ENCODE peak calls at places on chromosome 5, in four cellular contexts. W is colonic mucosa, P is heart left ventricle, X is GM10248. G is an unnamed sample.

GRCh38 chr5:151551985-151552384 is 39.1 kb downstream of the FAT2 start:
- DNase-seq in W (no peak), P (no peak), X (no peak), G (no peak)

GRCh38 chr5:68285075-68285827 is 69.7 kb downstream of the PIK3R1 start:
- DNase-seq in W (no peak), P (no peak), X (peak), G (no peak)

GRCh38 chr5:148206620-148207019 is 3.8 kb downstream of the SPINK6 start:
- DNase-seq in W (no peak), P (no peak), X (no peak), G (no peak)

GRCh38 chr5:146732966-146733365 is 145.6 kb downstream of the PPP2R2B start:
- DNase-seq in W (no peak), P (no peak), X (no peak), G (no peak)

GRCh38 chr5:130243641-130244040 is 339.4 kb downstream of the CHSY3 start:
- DNase-seq in W (no peak), P (no peak), X (no peak), G (no peak)

GRCh38 chr5:122078116-122078865 is at the start of gene LOX:
- DNase-seq in W (peak), P (peak), X (peak), G (peak)

GRCh38 chr5:55509768-55510522 is 24.8 kb downstream of the PLPP1 start:
- DNase-seq in W (peak), P (no peak), X (no peak), G (no peak)

GRCh38 chr5:132905938-132906337 is 32.5 kb downstream of the LEAP2 start:
- DNase-seq in W (no peak), P (no peak), X (no peak), G (no peak)

GRCh38 chr5:75335486-75335885 is 1.5 kb upstream of the HMGCR start:
- DNase-seq in W (no peak), P (no peak), X (no peak), G (no peak)

GRCh38 chr5:33336911-33337620 is 103.7 kb upstream of the TARS1 start:
- DNase-seq in W (no peak), P (no peak), X (no peak), G (no peak)

GRCh38 chr5:122180863-122181519 is 51.6 kb downstream of the ZNF474 start:
- DNase-seq in W (no peak), P (no peak), X (no peak), G (no peak)

GRCh38 chr5:170484847-170485605 is 18.8 kb upstream of the KCNIP1 start:
- DNase-seq in W (no peak), P (no peak), X (no peak), G (no peak)

GRCh38 chr5:167743685-167744084 is 547.8 kb upstream of the WWC1 start:
- DNase-seq in W (no peak), P (no peak), X (no peak), G (no peak)

GRCh38 chr5:122077451-122078115 is 476 bp downstream of the LOX start:
- DNase-seq in W (no peak), P (peak), X (peak), G (no peak)

GRCh38 chr5:96214442-96215197 is 218.4 kb downstream of the PCSK1 start:
- DNase-seq in W (no peak), P (no peak), X (no peak), G (no peak)

GRCh38 chr5:9523090-9523813 is 22.6 kb downstream of the SEMA5A start:
- DNase-seq in W (no peak), P (no peak), X (no peak), G (no peak)

GRCh38 chr5:92942762-92943161 is 638.3 kb downstream of the NR2F1-AS1 start:
- DNase-seq in W (no peak), P (no peak), X (no peak), G (no peak)

GRCh38 chr5:139275536-139276297 is 17.8 kb upstream of the MATR3 start:
- DNase-seq in W (peak), P (no peak), X (peak), G (no peak)

DNA sequence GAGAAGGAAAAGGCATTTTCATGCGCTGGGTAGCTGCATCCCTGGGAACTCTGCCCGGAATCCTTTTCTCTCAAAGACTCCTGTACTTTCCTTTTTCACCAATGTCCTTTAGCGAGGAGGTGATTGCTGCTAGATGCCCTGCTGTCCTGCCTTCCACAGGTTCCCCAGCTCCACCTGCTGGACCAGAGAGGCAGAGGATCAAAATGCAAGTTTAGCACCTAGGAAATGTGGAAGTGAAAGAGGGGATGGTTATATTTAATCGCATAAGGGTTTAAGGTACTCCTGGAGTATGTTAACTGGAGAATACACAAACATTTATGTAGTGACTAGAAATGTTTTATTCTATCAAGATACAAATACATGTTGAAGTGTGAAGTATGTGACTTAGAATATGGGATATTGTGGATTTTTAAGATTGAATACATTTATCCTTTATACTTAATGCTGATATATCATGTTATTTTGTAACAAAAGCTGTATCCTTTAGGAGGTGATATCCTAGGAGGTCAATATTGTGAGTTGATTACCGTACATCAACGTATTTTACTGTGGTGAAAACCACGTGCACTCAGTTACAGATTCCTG is 145.8 kb downstream of the ARHGAP26 start:
- DNase-seq in W (peak), P (no peak), X (peak), G (no peak)
- TF ChIP-seq CTCF in W (peak), P (peak), X (peak), G (peak)

DNA sequence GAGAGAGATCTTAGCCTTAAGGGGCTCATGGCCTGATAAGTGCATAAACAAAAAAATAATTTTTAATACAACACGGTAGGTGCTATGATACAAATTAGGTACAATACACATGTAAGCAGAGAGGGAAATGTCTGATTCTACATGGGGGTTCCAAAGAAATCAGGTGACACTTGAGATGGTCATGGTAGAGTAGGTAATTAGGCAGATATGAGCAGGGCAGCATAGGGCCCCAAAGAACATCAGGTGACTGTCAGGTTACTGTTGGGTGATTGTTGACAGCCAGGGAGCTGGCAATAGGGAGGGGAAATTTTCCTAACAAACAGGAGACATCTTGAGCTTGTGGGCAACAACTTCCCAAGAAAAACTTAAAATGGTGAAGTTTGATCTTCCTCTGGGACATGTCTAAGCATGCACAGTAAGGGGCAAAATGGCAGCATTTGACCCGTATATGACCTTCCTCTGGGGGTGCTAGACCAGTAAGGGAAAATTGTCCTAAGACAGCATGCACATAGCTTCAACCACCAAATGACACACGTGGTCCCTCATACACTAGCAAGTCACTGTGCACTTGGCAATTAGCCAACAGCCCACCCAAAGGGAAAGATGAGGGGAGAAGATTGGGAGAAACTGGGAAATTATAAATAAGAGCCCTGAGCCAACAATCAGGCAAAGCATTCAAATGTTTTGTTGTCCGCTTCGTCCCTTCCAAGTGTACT is 37.3 kb upstream of the TENT4A start:
- DNase-seq in W (no peak), P (no peak), X (no peak), G (no peak)
- TF ChIP-seq CTCF in W (no peak), P (no peak), X (no peak), G (no peak)

GRCh38 chr5:58260243-58260642 is 199.6 kb downstream of the PLK2 start:
- DNase-seq in W (no peak), P (no peak), X (no peak), G (no peak)
- TF ChIP-seq CTCF in W (no peak), P (no peak), X (no peak), G (no peak)

GRCh38 chr5:19534751-19535150 is 453.2 kb downstream of the CDH18 start:
- DNase-seq in W (no peak), P (no peak), X (no peak), G (no peak)

GRCh38 chr5:19538607-19539006 is 449.4 kb downstream of the CDH18 start:
- DNase-seq in W (no peak), P (no peak), X (no peak), G (no peak)
- TF ChIP-seq CTCF in W (no peak), P (no peak), X (no peak), G (no peak)

DNA sequence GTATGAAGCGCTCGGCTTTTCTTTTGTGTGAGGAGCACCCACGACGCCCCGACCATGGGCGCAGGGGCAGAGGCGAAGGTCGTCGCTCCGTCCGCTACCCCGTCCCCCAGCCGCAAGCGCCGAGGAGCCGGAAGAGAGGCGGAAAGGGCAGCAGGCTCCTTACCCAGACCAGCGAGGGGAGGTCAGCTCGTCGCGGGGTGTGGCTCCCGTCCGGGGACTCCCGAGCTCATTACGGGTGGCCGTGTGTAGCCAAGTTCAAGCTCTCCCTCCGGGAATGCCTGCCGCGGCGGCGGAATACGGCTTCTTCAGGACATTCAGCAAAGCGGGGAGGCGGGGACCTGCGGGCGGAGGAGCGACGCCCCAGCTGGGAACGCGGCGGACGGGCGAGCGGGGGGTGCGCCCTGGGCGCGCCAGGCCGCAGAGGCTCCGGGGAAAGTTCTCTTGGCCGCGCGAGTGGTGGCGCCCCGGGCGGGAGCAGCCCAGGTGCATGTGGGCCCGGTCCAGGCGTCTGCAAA is 576 bp upstream of the EPB41L4A start:
- DNase-seq in W (peak), P (peak), X (peak), G (peak)
- TF ChIP-seq CTCF in W (no peak), P (no peak), X (no peak), G (no peak)

DNA sequence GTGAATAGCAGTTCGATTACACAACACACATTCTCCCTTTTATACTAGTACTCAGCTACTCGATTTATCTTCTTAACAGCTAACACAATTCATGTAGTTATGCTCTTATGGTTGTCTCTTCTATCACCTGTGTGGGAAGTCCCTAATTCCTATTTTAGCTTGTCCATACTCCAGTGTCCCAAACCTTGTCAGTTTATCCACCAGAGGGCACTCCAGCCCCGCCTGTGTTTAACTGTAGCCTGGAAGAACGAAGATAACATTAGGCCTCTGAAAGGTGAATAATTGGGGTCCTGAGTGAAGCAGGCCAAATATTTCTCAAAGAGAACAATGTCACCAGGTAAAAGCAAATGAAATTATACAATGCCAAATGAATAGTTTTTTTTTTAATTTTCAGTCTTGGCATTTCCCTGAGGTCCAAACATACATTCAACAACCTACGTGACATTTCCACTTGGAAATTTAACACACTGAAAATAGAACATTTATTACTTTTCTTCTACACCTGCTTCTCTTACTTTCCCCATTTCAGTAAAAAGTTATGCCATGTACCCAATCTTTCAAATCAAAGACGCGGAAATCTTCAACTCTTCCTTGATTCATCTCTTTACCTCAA is 560.7 kb downstream of the HTR1A start:
- DNase-seq in W (peak), P (peak), X (peak), G (no peak)
- TF ChIP-seq CTCF in W (peak), P (peak), X (peak), G (no peak)

GRCh38 chr5:180438785-180439780 is 55.1 kb upstream of the CNOT6 start:
- DNase-seq in W (no peak), P (no peak), X (no peak), G (no peak)

GRCh38 chr5:180436936-180437335 is 57.2 kb upstream of the CNOT6 start:
- DNase-seq in W (no peak), P (no peak), X (no peak), G (no peak)

GRCh38 chr5:180441577-180441976 is 52.6 kb upstream of the CNOT6 start:
- DNase-seq in W (no peak), P (no peak), X (no peak), G (no peak)

GRCh38 chr5:180437336-180437735 is 56.8 kb upstream of the CNOT6 start:
- DNase-seq in W (no peak), P (no peak), X (no peak), G (no peak)

DNA sequence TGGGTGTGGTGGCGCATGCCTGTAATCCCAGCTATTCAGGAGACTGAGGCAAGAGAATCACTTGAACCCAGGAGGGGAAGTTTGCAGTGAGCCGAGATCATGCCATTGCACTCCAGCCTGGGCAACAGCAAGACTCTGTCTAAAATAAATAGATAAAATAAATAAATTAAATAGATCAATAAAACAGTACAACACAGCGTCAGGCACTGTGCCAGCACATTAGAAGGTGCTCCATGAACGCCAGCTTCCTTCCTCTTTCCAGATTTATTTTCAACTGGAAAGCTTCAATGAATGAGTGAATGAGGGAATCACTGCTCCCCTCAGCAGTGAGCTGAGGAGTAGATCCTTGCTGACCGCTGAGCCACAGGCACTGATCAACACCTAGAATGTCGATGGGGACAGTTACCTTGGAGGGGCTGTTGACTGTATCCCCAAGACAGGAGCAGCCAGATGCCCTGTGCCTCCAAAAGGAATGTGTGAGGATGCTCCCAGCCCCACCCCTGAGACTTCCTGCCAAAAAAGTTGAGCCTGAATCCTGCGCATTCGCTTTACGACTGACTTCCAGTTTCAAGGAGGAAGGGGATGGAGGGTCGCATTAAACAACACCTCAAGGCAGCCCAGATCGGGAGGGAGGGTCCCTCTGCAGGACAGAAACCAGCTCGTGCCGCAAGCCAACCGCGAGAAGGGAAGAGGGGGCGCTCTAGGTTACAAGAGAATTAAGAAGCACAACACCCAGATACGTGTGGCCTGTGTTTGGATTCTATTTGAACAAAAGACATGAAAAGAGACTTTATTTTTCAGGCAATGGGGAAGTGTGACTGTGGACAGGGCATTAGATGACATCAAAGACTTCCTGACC is 54.0 kb upstream of the CNOT6 start:
- DNase-seq in W (no peak), P (no peak), X (no peak), G (no peak)
- TF ChIP-seq CTCF in W (no peak), P (no peak), X (no peak), G (no peak)

GRCh38 chr5:143023447-143024096 is 253.4 kb downstream of the ARHGAP26 start:
- DNase-seq in W (no peak), P (peak), X (peak), G (no peak)
- TF ChIP-seq CTCF in W (no peak), P (no peak), X (no peak), G (no peak)

GRCh38 chr5:172910828-172911627 is 48.2 kb upstream of the RPL26L1 start:
- DNase-seq in W (peak), P (peak), X (peak), G (peak)
- TF ChIP-seq CTCF in W (peak), P (peak), X (peak), G (peak)

DNA sequence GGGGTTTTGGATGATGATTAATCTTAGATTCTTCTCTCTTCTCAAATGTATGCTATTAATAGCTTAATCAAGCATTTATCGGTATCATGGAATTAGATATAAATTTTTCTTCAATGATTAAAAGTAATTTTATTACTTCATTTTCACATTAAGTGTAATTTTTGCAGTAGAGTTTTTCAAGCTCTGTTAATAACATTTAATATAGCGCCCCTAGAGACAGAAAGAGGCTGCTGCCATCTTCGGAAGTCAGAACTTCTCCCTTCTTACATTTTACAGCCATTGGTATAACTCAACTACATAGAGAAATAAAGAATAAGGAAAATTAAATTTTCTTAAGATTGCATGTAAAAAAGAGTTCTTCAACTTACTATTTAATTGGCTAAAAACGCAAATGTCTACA is 540.3 kb downstream of the GABRG2 start:
- DNase-seq in W (no peak), P (no peak), X (no peak), G (no peak)
- TF ChIP-seq CTCF in W (no peak), P (no peak), X (no peak), G (no peak)